ENCODE peak calls at places on chromosomes 13 and 19, in four cellular contexts. R, P, H and O are unnamed samples.

GRCh38 chr13:103308700-103309099 is 242.5 kb upstream of the SLC10A2 start:
- DNase-seq in R (no peak), P (no peak), H (no peak), O (no peak)

GRCh38 chr19:7007859-7008258 is 13.4 kb downstream of the MBD3L2B start:
- DNase-seq in R (no peak), P (no peak), H (no peak), O (no peak)

GRCh38 chr13:33426131-33426530 is 140.6 kb upstream of the STARD13 start:
- DNase-seq in R (no peak), P (no peak), H (no peak), O (no peak)

GRCh38 chr19:50313812-50314536 is 15.2 kb downstream of the KCNC3 start:
- DNase-seq in R (no peak), P (no peak), H (no peak), O (no peak)

GRCh38 chr13:100035936-100036335 is 53.0 kb upstream of the PCCA start:
- DNase-seq in R (no peak), P (no peak), H (no peak), O (no peak)

GRCh38 chr13:39820606-39821005 is 165.1 kb downstream of the COG6 start:
- DNase-seq in R (no peak), P (no peak), H (no peak), O (no peak)

GRCh38 chr19:27794444-27795042 is 1418.4 kb downstream of the UQCRFS1 start:
- DNase-seq in R (no peak), P (no peak), H (no peak), O (peak; percentile 61)

GRCh38 chr13:63567031-63567430 is 2151.4 kb upstream of the PCDH20 start:
- DNase-seq in R (no peak), P (no peak), H (no peak), O (peak; percentile 32)

GRCh38 chr19:46614114-46614701 is 10.7 kb downstream of the PTGIR start:
- DNase-seq in R (peak; percentile 88), P (peak; percentile 81), H (no peak), O (no peak)

GRCh38 chr19:34985249-34986022 is 14.7 kb upstream of the GRAMD1A start:
- DNase-seq in R (no peak), P (no peak), H (no peak), O (no peak)
- TF ChIP-seq EP300 in R (peak; percentile 8), P (peak; percentile 48), H (no peak), O (peak; percentile 26)

DNA sequence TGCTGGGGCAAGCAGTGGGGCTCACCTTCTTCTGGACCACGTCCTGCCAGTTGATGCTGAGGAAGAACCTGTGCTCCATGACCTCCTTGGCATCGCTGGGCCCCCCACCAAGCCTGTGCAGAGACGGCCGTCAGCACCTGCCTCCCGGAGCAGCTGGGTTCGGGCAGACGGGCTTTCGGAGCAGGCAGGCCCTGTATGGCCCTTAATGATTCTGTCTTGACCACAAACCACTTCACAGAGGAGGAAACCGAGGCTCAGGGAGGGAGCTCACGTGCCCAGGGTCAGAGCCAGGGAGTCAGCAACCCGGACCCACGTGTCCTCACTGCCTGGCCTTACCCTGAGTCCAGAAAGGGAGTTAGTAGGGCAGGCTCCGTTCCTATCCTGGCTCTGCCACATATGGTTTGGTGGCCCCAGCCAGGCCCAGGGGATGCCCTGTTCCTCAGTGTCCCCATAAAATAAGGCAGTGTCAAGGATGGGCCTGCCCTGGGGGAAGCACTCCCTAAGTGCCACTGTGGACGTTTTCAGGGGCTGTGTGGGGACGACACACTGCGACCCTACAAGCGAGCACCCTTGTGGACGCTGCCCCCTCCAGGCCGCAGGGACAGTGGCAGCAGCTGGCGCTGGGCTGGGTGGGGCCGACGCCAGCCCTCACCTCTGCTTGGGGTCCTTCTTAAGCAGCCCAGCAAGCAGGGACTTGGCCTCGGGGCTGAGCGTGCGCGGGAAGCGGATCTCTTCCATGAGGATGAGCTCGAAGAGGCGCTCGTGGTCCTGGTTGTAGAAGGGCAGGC is 8.9 kb upstream of the CCNP start:
- DNase-seq in R (no peak), P (no peak), H (no peak), O (no peak)
- TF ChIP-seq CTCF in R (no peak), P (no peak), H (peak; percentile 18), O (no peak)

DNA sequence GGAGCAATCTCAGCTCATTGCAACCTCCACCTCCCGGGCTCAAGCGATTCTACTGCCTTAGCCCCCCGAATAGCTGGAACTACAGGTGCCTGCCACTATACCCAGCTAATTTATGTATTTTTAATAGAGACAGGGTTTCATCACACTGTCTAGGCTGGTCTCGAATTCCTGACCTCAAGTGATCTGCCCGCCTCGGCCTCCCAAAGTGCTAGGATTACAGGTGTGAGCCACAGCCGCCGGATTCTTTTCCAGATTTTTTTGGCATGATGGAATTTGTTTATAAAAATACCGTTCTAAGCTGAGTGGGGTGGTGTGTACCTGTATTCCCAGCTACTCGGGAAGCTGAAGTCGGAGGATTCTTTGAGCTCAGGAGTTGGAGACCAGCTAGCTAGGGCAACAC is 6.0 kb upstream of the ATG4D start:
- DNase-seq in R (no peak), P (no peak), H (no peak), O (no peak)
- H3K27ac ChIP-seq in R (no peak overlapping the region), P (no peak overlapping the region), H (no peak overlapping the region), O (no peak overlapping the region)

GRCh38 chr19:3712663-3713531 is 4.7 kb downstream of the TJP3 start:
- DNase-seq in R (peak; percentile 78), P (no peak), H (no peak), O (no peak)
- TF ChIP-seq EP300 in R (no peak), P (no peak), H (no peak), O (no peak)

GRCh38 chr19:35621708-35622107 is 7.1 kb upstream of the RBM42 start:
- DNase-seq in R (no peak), P (no peak), H (no peak), O (no peak)

GRCh38 chr19:35620001-35620400 is 7.5 kb downstream of the HAUS5 start:
- DNase-seq in R (no peak), P (no peak), H (no peak), O (no peak)

GRCh38 chr19:35619290-35619923 is 6.9 kb downstream of the HAUS5 start:
- DNase-seq in R (no peak), P (no peak), H (no peak), O (no peak)

GRCh38 chr19:35615036-35615435 is 2.5 kb downstream of the HAUS5 start:
- DNase-seq in R (no peak), P (no peak), H (no peak), O (no peak)

DNA sequence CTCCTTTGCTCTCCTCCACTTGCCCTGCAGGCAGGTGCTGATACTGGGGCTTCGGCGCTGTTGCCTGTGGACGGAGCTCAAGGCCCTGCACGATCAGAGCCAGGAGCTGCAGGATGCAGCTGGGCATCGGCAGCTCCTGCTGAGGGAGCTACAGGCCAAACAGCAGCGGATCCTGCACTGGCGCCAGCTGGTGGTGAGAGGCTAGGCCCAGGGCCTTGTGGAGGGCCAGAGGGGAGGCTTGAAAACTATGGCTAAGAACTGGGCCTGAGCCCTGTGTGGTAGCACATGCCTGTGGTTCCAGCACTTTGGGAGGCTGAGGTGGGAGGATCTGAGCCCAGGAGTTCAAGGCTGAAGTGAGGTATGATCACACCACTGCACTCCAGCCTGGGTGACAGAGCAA is 6.3 kb downstream of the HAUS5 start:
- DNase-seq in R (no peak), P (no peak), H (no peak), O (no peak)
- TF ChIP-seq CTCF in R (no peak), P (no peak), H (no peak), O (no peak)

DNA sequence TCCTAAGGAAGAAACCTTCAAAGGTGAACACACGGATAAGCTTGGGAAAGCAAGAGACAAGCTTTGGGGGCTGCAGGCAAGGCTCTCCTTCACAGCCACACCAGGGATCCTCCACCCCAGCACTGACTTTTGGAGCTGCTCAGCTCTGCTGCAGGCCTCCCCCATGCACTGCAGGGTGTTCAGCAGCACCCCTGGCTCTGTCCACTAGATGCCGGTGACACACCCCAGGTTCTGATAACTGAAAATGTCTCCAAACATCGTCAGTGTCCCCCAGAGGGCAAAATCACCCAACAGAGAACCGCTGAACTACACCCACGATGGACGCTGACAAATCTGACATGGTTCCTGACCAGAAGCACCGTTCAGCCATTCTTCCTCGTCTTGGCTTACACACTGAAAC is 90.5 kb downstream of the STK24 start:
- DNase-seq in R (no peak), P (no peak), H (no peak), O (no peak)
- H3K27ac ChIP-seq in R (no peak overlapping the region), P (no peak overlapping the region), H (no peak overlapping the region), O (no peak overlapping the region)

DNA sequence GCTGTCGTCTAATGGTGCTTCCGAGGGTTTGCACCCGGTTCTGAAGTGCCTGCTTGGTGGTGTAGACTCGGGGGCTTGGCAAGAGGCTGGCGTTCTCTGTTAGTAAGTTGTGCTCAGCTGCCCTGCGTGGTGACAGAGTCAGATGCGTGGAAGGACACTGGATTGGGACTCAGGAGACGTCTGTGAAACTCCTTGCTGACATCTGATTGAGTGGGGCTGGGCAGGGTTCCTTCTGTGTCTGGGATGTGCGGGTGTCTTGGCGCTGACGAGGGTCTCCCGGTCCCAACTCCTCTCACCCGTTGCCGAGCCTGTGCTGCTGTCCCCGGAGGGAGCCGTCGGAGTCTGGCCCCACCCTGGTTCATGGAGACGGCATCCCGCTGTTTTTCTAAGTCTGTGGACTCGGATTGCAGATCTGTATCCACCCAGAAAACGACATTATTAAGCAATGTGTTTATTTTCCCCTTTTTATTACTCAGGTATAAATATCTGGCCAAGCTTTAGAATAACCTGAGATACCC is 16.4 kb upstream of the DCUN1D2 start:
- DNase-seq in R (no peak), P (no peak), H (no peak), O (no peak)
- TF ChIP-seq EP300 in R (no peak), P (no peak), H (no peak), O (no peak)